ENCODE peak calls at places on chromosomes 2 and 18, in six cellular contexts. I is GM12891, R is Peyer's patch, J is endothelial cell of umbilical vein, P is A549, Q is body of pancreas. C is an unnamed sample.
A peak's percentile ranks its signal among the peaks of the same experiment; 100 is the strongest.

GRCh38 chr18:77234504-77235365 is 14.9 kb upstream of the GALR1 start:
- DNase-seq in J (no peak), I (no peak), R (no peak), P (no peak), Q (no peak), C (no peak)

GRCh38 chr2:29218550-29219125 is 103.4 kb downstream of the CLIP4 start:
- DNase-seq in J (no peak), Q (peak; percentile 1), I (no peak), P (no peak), R (no peak), C (no peak)

GRCh38 chr2:167769020-167769419 is 478.4 kb downstream of the STK39 start:
- DNase-seq in P (no peak), R (no peak), J (no peak), Q (no peak), I (no peak), C (no peak)

GRCh38 chr2:157194097-157194688 is 63.3 kb upstream of the GALNT5 start:
- DNase-seq in P (peak; percentile 63), I (peak; percentile 5), R (no peak), Q (peak; percentile 17), J (peak; percentile 78), C (no peak)

GRCh38 chr2:233413529-233414272 is 59.4 kb downstream of the DGKD start:
- DNase-seq in R (no peak), J (peak; percentile 80), Q (peak; percentile 51), I (no peak), P (peak; percentile 96), C (no peak)

GRCh38 chr2:168138911-168139310 is 108.5 kb downstream of the STK39 start:
- DNase-seq in J (no peak), P (no peak), Q (no peak), R (no peak), I (no peak), C (no peak)

GRCh38 chr2:65046633-65047407 is 9.4 kb upstream of the CEP68 start:
- DNase-seq in J (no peak), R (no peak), Q (no peak), I (no peak), P (no peak), C (no peak)

GRCh38 chr2:100446696-100447095 is 23.6 kb upstream of the NMS start:
- DNase-seq in R (no peak), P (no peak), Q (no peak), J (no peak), I (no peak), C (no peak)

GRCh38 chr2:10444463-10444862 is 3.7 kb downstream of the ODC1 start:
- DNase-seq in J (no peak), I (no peak), Q (no peak), R (no peak), P (no peak), C (no peak)

GRCh38 chr18:78932281-78932680 is 47.3 kb upstream of the SALL3 start:
- DNase-seq in I (no peak), P (no peak), J (no peak), Q (no peak), R (no peak), C (no peak)

GRCh38 chr2:36059684-36060083 is 295.9 kb upstream of the CRIM1 start:
- DNase-seq in R (no peak), P (no peak), I (no peak), J (peak; percentile 9), Q (no peak), C (no peak)

GRCh38 chr2:221360742-221361141 is 211.4 kb downstream of the EPHA4 start:
- DNase-seq in I (no peak), Q (no peak), R (no peak), P (no peak), J (no peak), C (no peak)

GRCh38 chr18:30409120-30409519 is 633.4 kb downstream of the DSC3 start:
- DNase-seq in Q (no peak), R (no peak), J (no peak), I (no peak), P (no peak), C (no peak)

GRCh38 chr2:160634436-160634835 is 140.8 kb upstream of the RBMS1 start:
- DNase-seq in R (no peak), P (no peak), I (no peak), Q (no peak), J (no peak), C (no peak)

GRCh38 chr2:55419236-55419513 is 481 bp downstream of the CCDC88A start:
- DNase-seq in J (no peak), I (no peak), P (peak; percentile 62), R (no peak), Q (no peak), C (no peak)

GRCh38 chr2:42810126-42810970 is 18.0 kb upstream of the HAAO start:
- DNase-seq in P (peak; percentile 98), Q (peak; percentile 96), R (peak; percentile 98), I (peak; percentile 79), J (peak; percentile 98), C (peak; percentile 98)

GRCh38 chr2:42812899-42813479 is 20.6 kb upstream of the HAAO start:
- DNase-seq in I (no peak), R (no peak), P (peak; percentile 69), J (peak; percentile 56), Q (no peak), C (no peak)

GRCh38 chr2:42809876-42810125 is 17.4 kb upstream of the HAAO start:
- DNase-seq in P (peak; percentile 87), Q (peak; percentile 85), R (no peak), J (no peak), I (no peak), C (no peak)

GRCh38 chr2:42809131-42809875 is 16.9 kb upstream of the HAAO start:
- DNase-seq in P (no peak), R (no peak), I (no peak), J (peak; percentile 74), Q (peak; percentile 50), C (peak; percentile 45)

GRCh38 chr2:42810971-42811865 is 18.8 kb upstream of the HAAO start:
- DNase-seq in R (peak; percentile 65), J (peak; percentile 66), P (no peak), Q (peak; percentile 35), I (peak; percentile 32), C (peak; percentile 84)
- TF ChIP-seq POLR2A in R (no peak), J (peak; percentile 46), P (no peak), Q (peak; percentile 34), I (no peak), C (peak; percentile 58)

GRCh38 chr2:200763422-200763821 is 48.3 kb upstream of the BZW1 start:
- DNase-seq in I (no peak), Q (no peak), R (no peak), P (no peak), J (peak; percentile 72), C (no peak)

GRCh38 chr2:200762127-200762526 is 49.6 kb upstream of the BZW1 start:
- DNase-seq in P (no peak), Q (no peak), I (no peak), R (no peak), J (no peak), C (no peak)

GRCh38 chr2:200767111-200767885 is 44.4 kb upstream of the BZW1 start:
- DNase-seq in P (no peak), I (no peak), R (no peak), Q (no peak), J (no peak), C (no peak)

GRCh38 chr2:200765995-200766660 is 45.6 kb upstream of the BZW1 start:
- DNase-seq in I (no peak), R (no peak), J (no peak), Q (no peak), P (peak; percentile 40), C (no peak)

DNA sequence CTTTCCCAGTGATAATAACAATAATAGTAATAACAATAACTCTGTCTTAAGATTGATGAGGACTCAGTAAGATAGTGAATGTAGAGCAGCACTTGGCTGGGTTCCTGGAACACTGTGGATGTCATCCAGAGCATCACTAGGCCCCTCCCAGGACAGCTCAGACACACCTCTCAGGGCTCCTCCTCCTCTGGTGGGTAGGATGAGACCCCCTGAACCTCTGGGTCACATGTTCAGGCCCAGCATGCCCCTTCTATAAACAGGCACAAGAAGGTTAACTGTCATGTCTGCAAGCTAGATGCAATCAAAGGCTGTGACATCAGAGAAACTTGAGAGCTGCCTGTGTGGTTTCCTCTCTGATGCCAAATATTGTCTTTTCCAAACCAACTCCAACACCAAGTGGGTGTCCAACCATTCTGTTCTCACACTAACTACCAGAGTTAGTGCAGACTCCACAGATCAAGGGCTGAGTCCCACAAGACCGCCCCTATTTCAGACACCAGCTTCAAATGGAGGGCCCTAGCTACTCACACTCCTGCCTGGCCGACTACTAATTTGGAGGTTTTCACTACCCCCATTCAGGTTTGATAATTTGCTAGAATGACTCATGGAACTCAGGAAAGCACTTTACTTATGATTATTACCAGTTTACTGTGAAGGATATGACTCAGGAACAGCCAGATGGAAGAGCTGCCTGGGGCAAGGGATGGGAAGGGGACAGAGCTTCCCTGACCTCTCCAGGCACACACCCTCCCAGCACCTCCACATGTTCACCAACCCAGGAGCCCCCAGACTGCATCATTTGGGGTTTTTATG is 46.4 kb upstream of the BZW1 start:
- DNase-seq in P (peak; percentile 90), R (no peak), I (no peak), Q (no peak), J (peak; percentile 89), C (no peak)
- TF ChIP-seq POLR2A in P (no peak), R (no peak), I (no peak), Q (no peak), J (no peak), C (no peak)

DNA sequence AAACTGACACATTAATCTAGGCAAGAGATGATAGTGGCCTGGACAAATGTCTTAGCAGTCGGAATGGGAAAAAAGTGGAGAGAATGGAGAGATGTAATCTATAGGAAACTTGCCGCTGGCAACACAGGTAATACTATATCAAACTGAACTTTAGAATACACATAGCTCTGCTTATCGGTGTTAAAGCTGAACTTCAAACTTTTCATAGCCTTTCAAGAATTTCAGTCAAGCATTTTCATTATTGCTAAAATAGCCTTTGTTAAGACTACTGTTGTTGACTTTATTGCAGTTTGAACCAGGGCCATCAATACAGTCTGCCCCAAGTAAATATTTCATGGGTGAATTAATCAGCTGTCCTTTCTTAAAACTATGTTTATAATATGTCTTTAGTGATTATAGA is 12.9 kb upstream of the CHST9 start:
- DNase-seq in Q (no peak), R (no peak), P (no peak), I (no peak), J (no peak), C (no peak)
- TF ChIP-seq POLR2A in Q (no peak), R (no peak), P (no peak), I (no peak), J (no peak), C (no peak)

GRCh38 chr2:128511731-128512663 is 193.3 kb upstream of the HS6ST1 start:
- DNase-seq in P (no peak), R (no peak), I (no peak), J (no peak), Q (no peak), C (no peak)

GRCh38 chr2:128516938-128517337 is 198.3 kb upstream of the HS6ST1 start:
- DNase-seq in R (no peak), I (no peak), P (no peak), J (no peak), Q (no peak), C (no peak)

GRCh38 chr2:128512664-128513415 is 194.2 kb upstream of the HS6ST1 start:
- DNase-seq in P (no peak), J (no peak), I (no peak), R (no peak), Q (no peak), C (no peak)

GRCh38 chr2:128513416-128514283 is 195.0 kb upstream of the HS6ST1 start:
- DNase-seq in I (no peak), Q (no peak), R (no peak), J (no peak), P (no peak), C (no peak)

DNA sequence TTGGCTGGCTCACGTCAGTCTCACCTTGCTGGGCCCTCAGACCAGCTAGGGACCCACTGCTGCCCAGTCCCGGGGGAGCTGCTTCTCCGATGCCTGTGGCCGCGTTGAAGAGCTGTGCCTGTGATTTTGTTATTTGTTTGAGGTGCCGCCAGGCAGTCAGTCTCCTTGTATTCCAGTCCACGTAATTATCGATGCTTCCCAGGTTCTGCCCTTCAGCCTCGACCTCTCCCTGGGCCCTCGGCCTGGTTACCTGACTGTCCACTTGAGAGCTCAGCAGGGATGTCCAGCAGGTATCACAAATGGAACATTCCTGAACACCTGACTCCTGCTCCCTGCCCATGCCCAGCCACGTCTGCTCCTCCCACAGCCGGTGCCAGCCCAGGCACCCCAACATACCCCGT is 195.9 kb upstream of the HS6ST1 start:
- DNase-seq in P (no peak), I (no peak), R (no peak), J (no peak), Q (no peak), C (no peak)
- TF ChIP-seq POLR2A in P (no peak), I (no peak), R (no peak), J (no peak), Q (no peak), C (no peak)

C was measured in ovary.